ENCODE peak calls at places on chromosomes 2 and 18, in four cellular contexts. W, O, L and F are unnamed samples.

GRCh38 chr2:223994562-223995162 is 37.4 kb downstream of the MRPL44 start:
- DNase-seq in W (no peak), O (no peak), L (no peak), F (no peak)

GRCh38 chr2:215417400-215417951 is 18.4 kb downstream of the FN1 start:
- DNase-seq in W (no peak), O (no peak), L (no peak), F (no peak)

GRCh38 chr2:166563894-166564293 is 69.8 kb upstream of the SCN7A start:
- DNase-seq in W (no peak), O (no peak), L (no peak), F (no peak)

GRCh38 chr2:119202610-119203351 is 20.9 kb upstream of the STEAP3 start:
- DNase-seq in W (no peak), O (no peak), L (no peak), F (no peak)

GRCh38 chr2:42567806-42568429 is 514 bp upstream of the MTA3 start:
- DNase-seq in W (peak), O (peak), L (peak), F (peak)

GRCh38 chr2:46879511-46879910 is 36.1 kb downstream of the MCFD2 start:
- DNase-seq in W (no peak), O (no peak), L (no peak), F (no peak)

GRCh38 chr2:28568533-28568932 is 72.7 kb downstream of the PLB1 start:
- DNase-seq in W (no peak), O (no peak), L (no peak), F (no peak)

GRCh38 chr2:120976501-120977307 is 241.0 kb downstream of the GLI2 start:
- DNase-seq in W (no peak), O (no peak), L (no peak), F (no peak)

GRCh38 chr2:177078843-177079242 is 133.8 kb upstream of the HNRNPA3 start:
- DNase-seq in W (no peak), O (no peak), L (no peak), F (no peak)

GRCh38 chr2:241000831-241001321 is 2.5 kb downstream of the SNED1 start:
- DNase-seq in W (no peak), O (no peak), L (no peak), F (no peak)

GRCh38 chr2:25586726-25587144 is 86.6 kb downstream of the DTNB start:
- DNase-seq in W (peak), O (no peak), L (no peak), F (peak)

GRCh38 chr2:147854557-147855134 is 9.8 kb downstream of the ACVR2A start:
- DNase-seq in W (no peak), O (no peak), L (no peak), F (no peak)

GRCh38 chr2:70935468-70936164 is at the start of gene ATP6V1B1:
- DNase-seq in W (no peak), O (no peak), L (peak), F (no peak)

GRCh38 chr2:120935339-120936313 is 200.0 kb downstream of the GLI2 start:
- DNase-seq in W (no peak), O (no peak), L (no peak), F (no peak)

GRCh38 chr2:73877071-73877802 is 15.6 kb upstream of the ACTG2 start:
- DNase-seq in W (no peak), O (no peak), L (no peak), F (no peak)

GRCh38 chr18:49355028-49355427 is 105.4 kb downstream of the DYM start:
- DNase-seq in W (no peak), O (no peak), L (no peak), F (no peak)

GRCh38 chr2:195257979-195258378 is 399.0 kb upstream of the SLC39A10 start:
- DNase-seq in W (no peak), O (no peak), L (no peak), F (no peak)

GRCh38 chr2:28842042-28842441 is 28.1 kb downstream of the TRMT61B start:
- DNase-seq in W (no peak), O (no peak), L (no peak), F (no peak)

GRCh38 chr2:118584380-118584779 is 263.1 kb downstream of the EN1 start:
- DNase-seq in W (no peak), O (no peak), L (no peak), F (no peak)

GRCh38 chr2:43950383-43951008 is 45.3 kb downstream of the LRPPRC start:
- DNase-seq in W (no peak), O (peak), L (no peak), F (peak)

GRCh38 chr2:88866756-88867155 is 175.3 kb downstream of the RPIA start:
- DNase-seq in W (no peak), O (no peak), L (no peak), F (no peak)

GRCh38 chr2:136765736-136766323 is 485 bp downstream of the THSD7B start:
- DNase-seq in W (peak), O (peak), L (peak), F (no peak)

GRCh38 chr2:13583609-13584008 is 866.9 kb downstream of the TRIB2 start:
- DNase-seq in W (no peak), O (no peak), L (no peak), F (no peak)

GRCh38 chr18:63844254-63844653 is 43.3 kb upstream of the SERPINB2 start:
- DNase-seq in W (no peak), O (no peak), L (no peak), F (no peak)

GRCh38 chr18:22250591-22250996 is 81.2 kb downstream of the GATA6 start:
- DNase-seq in W (no peak), O (no peak), L (no peak), F (no peak)

GRCh38 chr2:220814441-220814840 is 757.7 kb downstream of the EPHA4 start:
- DNase-seq in W (no peak), O (no peak), L (no peak), F (no peak)

GRCh38 chr2:39128919-39129391 is 8.1 kb upstream of the SOS1 start:
- DNase-seq in W (peak), O (no peak), L (no peak), F (peak)

GRCh38 chr2:113084249-113085000 is 16.7 kb downstream of the IL1F10 start:
- DNase-seq in W (no peak), O (no peak), L (no peak), F (peak)

GRCh38 chr2:223075301-223076270 is 23.6 kb downstream of the KCNE4 start:
- DNase-seq in W (no peak), O (no peak), L (peak), F (no peak)

GRCh38 chr18:136433-136832 is 21.9 kb upstream of the USP14 start:
- DNase-seq in W (no peak), O (no peak), L (no peak), F (peak)

GRCh38 chr2:165373322-165374025 is 96.0 kb upstream of the CSRNP3 start:
- DNase-seq in W (no peak), O (no peak), L (no peak), F (no peak)

GRCh38 chr2:217277646-217278048 is 417.8 kb upstream of the TNP1 start:
- DNase-seq in W (no peak), O (no peak), L (no peak), F (no peak)

GRCh38 chr18:21389283-21389682 is 147.3 kb downstream of the GREB1L start:
- DNase-seq in W (no peak), O (no peak), L (no peak), F (no peak)

GRCh38 chr2:72562451-72563153 is 263.2 kb downstream of the EXOC6B start:
- DNase-seq in W (no peak), O (no peak), L (no peak), F (no peak)

GRCh38 chr2:203830294-203831055 is 37.1 kb upstream of the CTLA4 start:
- DNase-seq in W (no peak), O (no peak), L (no peak), F (peak)

GRCh38 chr2:181231151-181231550 is 226.0 kb upstream of the ITGA4 start:
- DNase-seq in W (no peak), O (no peak), L (no peak), F (no peak)
- TF ChIP-seq CTCF in W (no peak), O (no peak), L (no peak), F (no peak)

GRCh38 chr18:76274470-76275289 is 220.4 kb downstream of the ZNF516 start:
- DNase-seq in W (peak), O (peak), L (peak), F (peak)
- TF ChIP-seq CTCF in W (peak), O (no peak), L (peak), F (no peak)

DNA sequence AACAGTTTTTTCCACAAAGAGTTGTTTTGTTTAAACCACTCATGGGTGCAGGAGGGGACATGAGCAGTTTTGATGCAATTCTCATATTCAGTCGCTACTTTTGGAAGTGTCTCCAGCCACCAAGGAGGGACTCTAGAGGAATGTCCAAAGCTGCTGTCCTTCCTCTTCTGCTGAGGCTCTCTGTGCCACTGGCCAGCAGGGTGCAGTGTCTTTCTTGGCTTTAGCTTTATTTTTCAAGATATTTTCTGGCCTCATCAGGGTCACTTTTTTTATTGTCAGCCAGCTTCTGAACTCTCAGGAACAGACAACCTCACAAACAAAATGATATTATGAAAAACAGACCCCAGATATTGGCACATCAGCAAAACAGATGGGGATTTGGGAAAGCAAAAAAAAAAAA is 289.3 kb upstream of the ZSWIM2 start:
- DNase-seq in W (no peak), O (peak), L (peak), F (no peak)
- TF ChIP-seq CTCF in W (peak), O (peak), L (peak), F (no peak)

GRCh38 chr2:27428213-27428977 is at the start of gene NRBP1:
- DNase-seq in W (peak), O (peak), L (peak), F (peak)
- TF ChIP-seq CTCF in W (peak), O (no peak), L (peak), F (no peak)

DNA sequence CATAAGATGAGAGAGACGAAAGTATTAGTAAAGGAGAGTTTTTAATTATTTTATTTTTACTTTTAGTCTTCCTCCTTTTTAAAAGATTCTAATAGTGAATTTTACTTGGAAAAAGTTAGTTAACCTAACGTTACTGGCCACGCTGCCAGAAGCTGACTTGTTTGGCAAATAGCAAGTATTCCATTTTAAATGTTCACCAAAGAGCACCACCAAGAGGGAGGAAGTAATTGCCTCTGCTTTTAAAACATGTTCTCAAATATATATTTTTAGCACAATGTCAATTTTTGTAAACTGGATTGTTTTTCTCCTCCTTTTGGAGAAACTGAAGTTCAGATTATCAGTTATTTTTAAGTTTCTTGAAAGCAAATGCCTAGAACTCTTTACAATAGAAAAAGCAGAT is 1310.9 kb upstream of the FAM98A start:
- DNase-seq in W (no peak), O (no peak), L (no peak), F (no peak)
- TF ChIP-seq CTCF in W (no peak), O (no peak), L (no peak), F (no peak)

DNA sequence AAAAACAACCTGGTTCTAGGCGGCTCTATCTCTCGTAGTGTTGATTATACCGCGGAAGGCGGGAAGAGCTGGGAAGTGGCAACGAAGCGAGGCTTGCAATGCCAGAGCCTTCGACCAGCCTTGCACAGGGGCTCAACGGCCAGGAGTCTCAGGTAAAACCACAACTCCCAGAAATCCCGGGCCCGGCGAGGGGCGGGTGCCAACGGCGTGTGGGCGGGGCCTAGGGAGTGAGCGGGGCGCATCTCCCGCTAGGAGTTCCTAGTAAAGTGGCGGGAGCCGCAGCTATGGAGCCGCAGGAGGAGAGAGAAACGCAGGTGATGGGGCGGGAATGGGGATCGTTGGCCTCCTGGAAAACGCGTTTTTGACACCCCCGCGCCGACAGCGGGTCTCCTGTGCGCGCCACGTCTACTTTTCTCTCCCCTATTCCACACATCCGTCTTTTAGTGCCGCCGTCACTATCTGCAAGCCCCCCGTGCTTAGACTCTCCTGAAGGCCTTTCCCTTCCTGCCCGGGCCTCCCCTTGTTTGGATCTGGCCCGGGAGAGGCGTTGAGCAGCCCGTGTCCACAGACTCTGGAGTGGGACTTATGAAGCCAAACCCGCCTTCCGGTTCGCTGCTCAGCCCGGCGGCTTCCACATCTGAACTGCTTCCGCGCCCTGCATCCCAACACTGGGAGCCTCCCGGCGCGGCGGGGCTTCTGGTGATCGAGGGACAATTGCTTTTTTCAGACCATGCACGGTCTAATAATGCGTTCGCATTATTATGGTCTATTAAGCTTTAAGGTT is at the start of gene HAUS1:
- DNase-seq in W (peak), O (peak), L (peak), F (peak)
- TF ChIP-seq CTCF in W (no peak), O (no peak), L (no peak), F (no peak)

GRCh38 chr18:79871481-79872091 is 73.8 kb downstream of the KCNG2 start:
- DNase-seq in W (no peak), O (no peak), L (no peak), F (no peak)
- TF ChIP-seq CTCF in W (no peak), O (no peak), L (no peak), F (no peak)

GRCh38 chr18:36075862-36076587 is 8.7 kb upstream of the RPRD1A start:
- DNase-seq in W (no peak), O (no peak), L (no peak), F (no peak)
- TF ChIP-seq CTCF in W (no peak), O (no peak), L (no peak), F (no peak)

GRCh38 chr2:173749315-173749714 is 215.9 kb downstream of the SP3 start:
- DNase-seq in W (no peak), O (no peak), L (no peak), F (no peak)
- TF ChIP-seq CTCF in W (no peak), O (no peak), L (peak), F (no peak)